ENCODE peak calls at places on chromosomes 12 and 14, in ten cellular contexts. N, A, B, F, W, P, H, Y, U and T are unnamed samples.

GRCh38 chr12:71439613-71440392 is at the start of gene LGR5:
- DNase-seq in P (peak), W (peak), U (no peak), B (no peak), H (no peak), A (peak), N (no peak), Y (peak), F (peak), T (peak)

GRCh38 chr12:70745066-70745465 is 107.8 kb upstream of the PTPRB start:
- DNase-seq in H (no peak), W (no peak), F (no peak), N (no peak), P (no peak), U (no peak), B (no peak), Y (no peak), A (no peak), T (no peak)

GRCh38 chr12:102957339-102958050 is at the start of gene ASCL1:
- DNase-seq in U (no peak), F (no peak), H (no peak), W (peak), Y (peak), B (no peak), A (no peak), P (peak), N (no peak), T (peak)

GRCh38 chr12:47818382-47818700 is 1.4 kb downstream of the HDAC7 start:
- DNase-seq in Y (peak), A (no peak), N (no peak), H (no peak), U (no peak), B (no peak), W (no peak), F (no peak), P (no peak), T (no peak)

GRCh38 chr14:93299831-93300230 is 33.0 kb downstream of the BTBD7 start:
- DNase-seq in B (no peak), H (no peak), N (no peak), W (no peak), A (no peak), Y (no peak), U (no peak), F (no peak), P (no peak), T (no peak)

GRCh38 chr12:6361834-6362233 is 13.5 kb downstream of the SCNN1A start:
- DNase-seq in Y (no peak), N (no peak), B (no peak), P (no peak), F (no peak), H (peak), W (no peak), A (peak), U (no peak), T (no peak)

GRCh38 chr12:48997719-48998496 is 1.3 kb downstream of the DDN start:
- DNase-seq in P (no peak), A (no peak), F (no peak), Y (no peak), W (no peak), H (peak), B (no peak), U (peak), N (no peak), T (no peak)

GRCh38 chr14:33734387-33734786 is 216.5 kb downstream of the EGLN3 start:
- DNase-seq in A (no peak), Y (no peak), N (no peak), H (no peak), B (no peak), U (no peak), P (no peak), F (no peak), W (no peak), T (no peak)

GRCh38 chr12:72989458-72989947 is 717.3 kb downstream of the TRHDE start:
- DNase-seq in H (no peak), U (no peak), A (no peak), F (no peak), B (no peak), P (no peak), N (no peak), W (no peak), Y (no peak), T (no peak)

GRCh38 chr12:78494911-78495310 is 369.7 kb upstream of the SYT1 start:
- DNase-seq in Y (peak), A (no peak), P (no peak), U (no peak), B (no peak), H (no peak), N (no peak), F (no peak), W (no peak), T (peak)

GRCh38 chr12:31874961-31875608 is 84.1 kb upstream of the RESF1 start:
- DNase-seq in N (peak), W (peak), F (no peak), U (peak), P (no peak), H (peak), Y (peak), B (peak), A (peak), T (peak)

GRCh38 chr12:130031571-130032189 is 127.9 kb upstream of the TMEM132D start:
- DNase-seq in H (peak), W (peak), A (peak), P (peak), B (peak), F (no peak), N (peak), U (peak), Y (peak), T (peak)

GRCh38 chr12:53963434-53964314 is 9.0 kb downstream of the HOXC12 start:
- DNase-seq in P (no peak), Y (no peak), H (no peak), W (no peak), N (no peak), A (no peak), F (no peak), U (no peak), B (no peak), T (no peak)

GRCh38 chr12:58395470-58395869 is 454.1 kb downstream of the ATP23 start:
- DNase-seq in B (no peak), F (no peak), W (no peak), N (no peak), P (no peak), H (no peak), Y (peak), A (no peak), U (no peak), T (peak)

GRCh38 chr12:34604227-34604626 is 581.9 kb downstream of the ALG10 start:
- DNase-seq in F (no peak), H (no peak), U (no peak), B (no peak), W (no peak), Y (no peak), P (no peak), A (no peak), N (no peak), T (no peak)

GRCh38 chr12:98371419-98371818 is 144.0 kb upstream of the TMPO start:
- DNase-seq in N (no peak), P (no peak), U (no peak), B (no peak), H (no peak), Y (no peak), A (no peak), W (no peak), F (no peak), T (peak)

GRCh38 chr14:92489394-92490238 is 24.0 kb upstream of the RIN3 start:
- DNase-seq in F (peak), U (no peak), Y (no peak), N (no peak), A (peak), P (no peak), W (no peak), H (no peak), B (no peak), T (no peak)

GRCh38 chr12:130286041-130286440 is 51.6 kb upstream of the PIWIL1 start:
- DNase-seq in H (no peak), A (no peak), Y (no peak), N (no peak), P (no peak), U (no peak), W (no peak), B (no peak), F (no peak), T (no peak)

GRCh38 chr12:121325922-121326396 is 26.3 kb downstream of the ANAPC5 start:
- DNase-seq in H (no peak), W (no peak), B (no peak), U (no peak), F (no peak), Y (peak), N (no peak), P (no peak), A (no peak), T (no peak)

GRCh38 chr12:132517740-132518100 is 27.8 kb downstream of the FBRSL1 start:
- DNase-seq in W (peak), P (no peak), N (no peak), U (no peak), A (no peak), B (no peak), F (no peak), H (no peak), Y (no peak), T (no peak)

GRCh38 chr12:132146098-132146497 is 1.8 kb downstream of the NOC4L start:
- DNase-seq in U (no peak), P (peak), H (no peak), W (no peak), N (no peak), B (no peak), A (no peak), Y (no peak), F (no peak), T (no peak)

GRCh38 chr12:108821407-108822397 is 35.7 kb downstream of the SSH1 start:
- DNase-seq in Y (peak), N (no peak), H (no peak), B (no peak), U (no peak), A (no peak), P (no peak), W (peak), F (no peak), T (peak)

GRCh38 chr12:112107728-112108447 is 695 bp downstream of the NAA25 start:
- DNase-seq in Y (peak), N (peak), A (peak), F (peak), W (peak), U (peak), H (peak), B (no peak), P (peak), T (no peak)

GRCh38 chr12:70853326-70853725 is 67.2 kb downstream of the PTPRR start:
- DNase-seq in W (no peak), P (no peak), N (no peak), F (no peak), Y (peak), B (no peak), H (no peak), A (peak), U (no peak), T (peak)

GRCh38 chr14:101020971-101021370 is 117.4 kb upstream of the RTL1 start:
- DNase-seq in U (no peak), H (no peak), P (no peak), A (peak), B (no peak), Y (no peak), W (no peak), N (no peak), F (peak), T (no peak)

GRCh38 chr14:58716706-58717105 is 78.9 kb downstream of the DACT1 start:
- DNase-seq in Y (no peak), A (no peak), B (no peak), W (no peak), U (no peak), N (no peak), H (no peak), P (no peak), F (no peak), T (peak)

GRCh38 chr12:30725739-30726138 is 29.0 kb downstream of the CAPRIN2 start:
- DNase-seq in N (no peak), H (peak), U (no peak), P (no peak), B (no peak), A (no peak), Y (peak), W (no peak), F (no peak), T (peak)

GRCh38 chr12:991350-992278 is 591 bp downstream of the ERC1 start:
- DNase-seq in F (no peak), B (no peak), H (peak), N (no peak), W (no peak), Y (peak), U (peak), P (no peak), A (no peak), T (no peak)

GRCh38 chr12:84636801-84637285 is 275.8 kb downstream of the SLC6A15 start:
- DNase-seq in U (no peak), Y (peak), B (no peak), P (no peak), H (no peak), A (no peak), F (no peak), N (no peak), W (no peak), T (peak)

GRCh38 chr14:105204206-105204930 is 23.3 kb upstream of the NUDT14 start:
- DNase-seq in F (no peak), H (no peak), N (no peak), P (no peak), A (peak), W (peak), U (no peak), Y (peak), B (no peak), T (no peak)